ENCODE peak calls at places on chromosomes 5 and 9, in seven cellular contexts. Q, S, K, E, U, Y and H are unnamed samples. For H3K27me3, the result is how much of the 10 kb centered on the place peaks cover.

GRCh38 chr5:141608557-141608956 is 10.2 kb downstream of the DIAPH1 start:
- DNase-seq in Q (no peak), S (no peak), K (no peak), E (no peak), U (no peak), Y (no peak), H (no peak)

GRCh38 chr9:113756476-113757198 is 119.5 kb upstream of the ZNF618 start:
- DNase-seq in Q (no peak), S (no peak), K (no peak), E (no peak), U (no peak), Y (no peak), H (no peak)

GRCh38 chr5:164394686-164395187 is 889.3 kb downstream of the MAT2B start:
- DNase-seq in Q (no peak), S (no peak), K (no peak), E (no peak), U (no peak), Y (no peak), H (no peak)

GRCh38 chr9:1913931-1914330 is 101.2 kb upstream of the SMARCA2 start:
- DNase-seq in Q (no peak), S (no peak), K (no peak), E (no peak), U (no peak), Y (no peak), H (no peak)

GRCh38 chr9:107863406-107863805 is 373.8 kb upstream of the KLF4 start:
- DNase-seq in Q (no peak), S (no peak), K (no peak), E (no peak), U (no peak), Y (no peak), H (no peak)

GRCh38 chr5:158451983-158452710 is 593.2 kb upstream of the CLINT1 start:
- DNase-seq in Q (no peak), S (no peak), K (no peak), E (no peak), U (no peak), Y (peak), H (no peak)

GRCh38 chr5:179126506-179126991 is 66.4 kb downstream of the ZNF354C start:
- DNase-seq in Q (no peak), S (no peak), K (no peak), E (no peak), U (peak), Y (no peak), H (no peak)

GRCh38 chr5:86797677-86798076 is 179.9 kb downstream of the COX7C start:
- DNase-seq in Q (no peak), S (no peak), K (no peak), E (no peak), U (no peak), Y (no peak), H (no peak)

GRCh38 chr5:146342519-146342881 is 3.9 kb downstream of the POU4F3 start:
- DNase-seq in Q (no peak), S (no peak), K (no peak), E (no peak), U (no peak), Y (no peak), H (no peak)

GRCh38 chr5:134184155-134185135 is 7.7 kb upstream of the SKP1 start:
- DNase-seq in Q (no peak), S (peak), K (peak), E (peak), U (peak), Y (peak), H (peak)

GRCh38 chr5:42108468-42108867 is 183.4 kb downstream of the FBXO4 start:
- DNase-seq in Q (no peak), S (no peak), K (no peak), E (no peak), U (no peak), Y (no peak), H (no peak)

GRCh38 chr9:113572076-113572861 is 108.7 kb downstream of the RGS3 start:
- DNase-seq in Q (no peak), S (no peak), K (peak), E (no peak), U (peak), Y (no peak), H (no peak)

GRCh38 chr9:93119953-93120845 is 13.9 kb downstream of the NINJ1 start:
- DNase-seq in Q (peak), S (peak), K (peak), E (no peak), U (peak), Y (peak), H (peak)

GRCh38 chr5:34576849-34577248 is 79.3 kb upstream of the RAI14 start:
- DNase-seq in Q (no peak), S (no peak), K (no peak), E (no peak), U (no peak), Y (no peak), H (no peak)

GRCh38 chr5:180143656-180144364 is 65.2 kb downstream of the RASGEF1C start:
- DNase-seq in Q (no peak), S (no peak), K (no peak), E (no peak), U (no peak), Y (no peak), H (no peak)

GRCh38 chr9:134811673-134812668 is 68.6 kb upstream of the FCN2 start:
- DNase-seq in Q (no peak), S (no peak), K (no peak), E (peak), U (no peak), Y (no peak), H (no peak)

GRCh38 chr5:127564002-127564769 is 46.7 kb downstream of the PRRC1 start:
- DNase-seq in Q (no peak), S (peak), K (no peak), E (peak), U (no peak), Y (peak), H (no peak)

GRCh38 chr9:127987103-127987614 is 6.4 kb upstream of the EEIG1 start:
- DNase-seq in Q (no peak), S (no peak), K (no peak), E (no peak), U (no peak), Y (no peak), H (no peak)

GRCh38 chr5:30505014-30505886 is 688.2 kb upstream of the CDH6 start:
- DNase-seq in Q (no peak), S (no peak), K (no peak), E (no peak), U (no peak), Y (no peak), H (no peak)

GRCh38 chr5:179309751-179310320 is 35.4 kb downstream of the ADAMTS2 start:
- DNase-seq in Q (no peak), S (no peak), K (peak), E (no peak), U (no peak), Y (no peak), H (no peak)

GRCh38 chr5:10828241-10828640 is 67.2 kb upstream of the DAP start:
- DNase-seq in Q (no peak), S (no peak), K (no peak), E (no peak), U (no peak), Y (no peak), H (no peak)

GRCh38 chr5:52497133-52497693 is 290.5 kb upstream of the ITGA1 start:
- DNase-seq in Q (no peak), S (no peak), K (no peak), E (no peak), U (no peak), Y (no peak), H (no peak)

GRCh38 chr5:177303925-177304391 is 359 bp downstream of the PRELID1 start:
- DNase-seq in Q (no peak), S (no peak), K (no peak), E (no peak), U (no peak), Y (peak), H (no peak)

GRCh38 chr9:111728617-111729366 is 65.9 kb downstream of the SHOC1 start:
- DNase-seq in Q (no peak), S (no peak), K (no peak), E (no peak), U (no peak), Y (no peak), H (no peak)

GRCh38 chr5:140842798-140843733 is 2.1 kb downstream of the PCDHA8 start:
- DNase-seq in Q (no peak), S (no peak), K (no peak), E (no peak), U (no peak), Y (no peak), H (no peak)

GRCh38 chr5:116626945-116627679 is 52.5 kb upstream of the SEMA6A start:
- DNase-seq in Q (no peak), S (no peak), K (no peak), E (no peak), U (no peak), Y (no peak), H (no peak)

GRCh38 chr9:136901516-136902258 is 15.4 kb downstream of the TRAF2 start:
- DNase-seq in Q (no peak), S (peak), K (peak), E (no peak), U (no peak), Y (no peak), H (peak)

GRCh38 chr9:77879344-77880089 is 152.1 kb downstream of the GNAQ start:
- DNase-seq in Q (no peak), S (no peak), K (no peak), E (no peak), U (no peak), Y (no peak), H (no peak)

GRCh38 chr5:1488882-1489680 is 34.7 kb downstream of the LPCAT1 start:
- DNase-seq in Q (no peak), S (peak), K (no peak), E (no peak), U (no peak), Y (no peak), H (peak)

GRCh38 chr5:76372320-76373054 is 30.6 kb upstream of the IQGAP2 start:
- DNase-seq in Q (peak), S (no peak), K (no peak), E (no peak), U (no peak), Y (peak), H (no peak)

GRCh38 chr5:53397141-53397794 is 83.2 kb upstream of the FST start:
- DNase-seq in Q (no peak), S (no peak), K (no peak), E (no peak), U (no peak), Y (no peak), H (no peak)

GRCh38 chr5:38532165-38532669 is 24.2 kb downstream of the LIFR start:
- DNase-seq in Q (no peak), S (no peak), K (no peak), E (peak), U (no peak), Y (no peak), H (no peak)

GRCh38 chr5:11298877-11299276 is 537.8 kb upstream of the DAP start:
- DNase-seq in Q (no peak), S (no peak), K (no peak), E (no peak), U (no peak), Y (no peak), H (no peak)

GRCh38 chr5:137498301-137498735 is 808 bp downstream of the SPOCK1 start:
- DNase-seq in Q (no peak), S (no peak), K (peak), E (peak), U (no peak), Y (peak), H (peak)

GRCh38 chr5:174045470-174046025 is at the start of gene NSG2:
- DNase-seq in Q (peak), S (no peak), K (peak), E (peak), U (peak), Y (peak), H (peak)

GRCh38 chr5:132427285-132428146 is 58.0 kb downstream of the SLC22A5 start:
- DNase-seq in Q (no peak), S (peak), K (no peak), E (no peak), U (peak), Y (peak), H (peak)

DNA sequence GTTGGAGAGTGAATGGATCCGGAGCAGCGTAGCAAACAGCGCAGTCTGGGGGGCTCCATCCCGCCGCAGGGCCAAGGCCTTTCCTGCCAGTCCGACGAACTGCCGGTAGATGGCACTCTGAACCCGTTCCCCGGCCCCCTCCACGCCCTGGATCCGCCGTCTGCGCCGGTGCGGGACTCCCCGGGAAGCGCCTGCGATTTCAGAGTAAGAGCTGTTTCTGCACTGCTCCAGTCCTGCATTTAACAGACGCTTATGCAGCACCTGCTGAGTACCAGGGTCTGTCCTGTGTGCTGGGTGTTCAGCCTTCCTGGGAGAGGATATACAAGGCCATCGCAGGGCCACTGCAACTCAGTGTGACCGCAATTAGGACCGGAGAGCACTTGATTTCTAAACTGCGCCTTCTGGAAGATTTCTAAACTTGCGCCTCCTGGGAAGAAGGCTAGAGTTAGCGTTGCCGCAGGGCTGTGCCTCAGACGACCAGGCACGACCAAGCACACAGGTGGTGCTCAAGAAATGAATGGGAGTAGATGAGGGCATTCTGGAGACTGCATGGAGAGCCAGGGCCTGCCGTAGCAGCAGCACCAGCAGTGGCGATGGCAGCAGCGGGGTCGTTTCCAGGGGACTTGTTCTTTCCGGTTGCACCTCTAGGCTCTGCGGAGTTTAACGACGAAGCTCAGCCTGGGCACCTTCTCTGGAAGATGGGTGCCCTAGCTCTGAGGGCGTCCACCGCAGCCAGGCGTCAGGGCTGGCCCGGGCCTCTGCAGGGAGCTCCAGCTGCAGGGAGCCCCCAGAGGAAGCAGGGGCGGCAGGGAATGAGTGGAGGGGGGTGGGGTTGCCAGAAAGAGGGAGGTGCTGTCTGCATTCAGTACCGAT is 14.3 kb upstream of the TIFAB start:
- DNase-seq in Q (no peak), S (peak), K (peak), E (peak), U (peak), Y (peak), H (peak)
- H3K4me3 ChIP-seq in Q (no peak), S (peak), K (no peak), E (no peak), U (peak), Y (peak), H (no peak)

GRCh38 chr5:142769793-142770649 is at the start of gene ARHGAP26:
- DNase-seq in Q (peak), S (peak), K (peak), E (peak), U (peak), Y (peak), H (peak)

GRCh38 chr5:142767925-142768324 is 2.3 kb upstream of the ARHGAP26 start:
- DNase-seq in Q (no peak), S (no peak), K (no peak), E (no peak), U (no peak), Y (no peak), H (no peak)

GRCh38 chr5:142767178-142767577 is 3.0 kb upstream of the ARHGAP26 start:
- DNase-seq in Q (no peak), S (no peak), K (no peak), E (no peak), U (no peak), Y (no peak), H (no peak)

GRCh38 chr5:142770650-142771609 is 753 bp downstream of the ARHGAP26 start:
- DNase-seq in Q (peak), S (peak), K (peak), E (peak), U (peak), Y (peak), H (peak)

GRCh38 chr5:142769251-142769792 is 855 bp upstream of the ARHGAP26 start:
- DNase-seq in Q (no peak), S (no peak), K (no peak), E (peak), U (no peak), Y (peak), H (no peak)
- TF ChIP-seq CTCF in Q (no peak), S (no peak), K (no peak), E (no peak), U (no peak), Y (no peak), H (no peak)

DNA sequence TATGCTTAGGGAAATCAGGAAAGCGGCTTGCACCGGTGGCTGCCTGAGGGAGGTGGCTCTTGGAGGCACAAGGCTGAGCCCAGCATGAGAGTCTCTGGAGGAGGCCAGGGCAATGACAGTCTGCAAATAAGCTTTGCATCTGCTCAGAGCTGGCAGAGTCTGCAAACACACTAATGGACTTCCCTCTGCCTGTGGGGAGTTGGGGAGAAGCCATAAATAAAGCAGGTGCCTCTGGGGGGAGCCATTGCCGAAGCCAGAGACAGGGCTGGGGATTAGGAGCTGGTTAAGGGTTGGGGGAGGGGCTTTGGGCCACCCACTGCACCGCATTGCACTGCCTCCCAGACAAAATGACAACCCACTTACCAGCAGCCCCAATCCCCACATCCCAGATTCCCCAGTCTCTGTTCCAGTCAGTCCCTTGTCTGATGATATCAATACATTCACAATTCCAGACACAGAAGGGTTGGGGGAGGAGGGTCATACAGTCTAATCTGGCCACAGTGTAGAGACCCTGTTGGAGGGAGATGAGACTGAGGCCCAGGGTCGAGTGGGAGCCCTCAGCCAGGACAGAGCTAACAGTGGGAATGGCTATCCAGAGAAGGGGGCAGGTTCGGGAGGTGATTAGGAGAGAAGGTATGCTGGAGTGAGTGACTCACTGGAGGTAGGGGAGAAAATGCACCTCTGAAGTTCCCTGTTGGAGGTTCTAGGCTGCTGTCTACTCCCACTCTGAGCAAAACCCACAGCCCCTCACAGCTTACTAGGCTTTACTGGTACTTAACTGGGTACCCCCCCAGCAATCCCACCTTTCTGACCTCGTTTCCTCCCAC is 53.7 kb downstream of the PAX5 start:
- DNase-seq in Q (no peak), S (no peak), K (no peak), E (peak), U (no peak), Y (peak), H (no peak)
- H3K27me3 ChIP-seq in Q (under half), S (under half), K (under half), E (under half), U (under half), Y (under half), H (under half)

DNA sequence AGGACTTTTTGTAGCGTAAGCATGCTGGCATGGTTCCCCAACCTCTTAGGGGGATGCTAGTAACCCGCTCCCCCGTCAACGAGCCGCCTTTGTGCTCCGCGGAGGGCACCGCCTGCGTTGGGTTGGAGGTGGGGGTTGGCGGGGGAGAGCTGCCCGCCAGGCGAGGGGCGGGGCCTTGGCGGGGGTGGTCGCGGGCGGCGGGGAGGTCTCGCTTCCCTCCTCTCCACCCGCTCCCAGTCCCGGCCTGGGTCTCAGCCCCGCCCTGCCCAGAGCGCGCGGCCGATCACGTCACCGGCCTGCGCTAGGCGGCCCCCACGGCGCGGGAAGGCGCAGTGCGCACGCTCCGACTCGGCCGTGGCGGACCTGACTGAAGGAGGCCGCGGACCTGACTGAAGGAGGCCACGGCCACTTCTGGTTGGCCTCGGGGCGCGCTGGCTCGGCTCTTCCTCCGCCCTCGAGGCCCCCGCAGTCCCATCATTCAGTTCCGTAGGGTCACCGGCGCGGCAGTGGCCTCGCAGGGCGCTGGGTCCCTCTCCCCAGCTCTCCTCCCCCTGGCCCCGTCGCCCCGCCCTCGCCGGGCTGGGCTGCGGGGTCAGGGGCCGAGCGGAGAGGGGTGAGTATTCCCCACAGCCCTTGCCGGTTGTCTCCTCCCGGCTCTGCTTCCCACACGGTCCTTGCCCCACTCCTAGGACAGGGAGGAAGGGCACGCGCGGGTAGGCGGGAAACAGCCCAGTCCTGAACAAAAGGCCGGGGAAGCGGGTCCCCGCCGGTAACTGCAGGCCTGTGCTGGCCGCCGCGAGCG is at the start of gene ATG10:
- DNase-seq in Q (peak), S (peak), K (peak), E (peak), U (peak), Y (peak), H (peak)
- H3K4me3 ChIP-seq in Q (peak), S (peak), K (peak), E (peak), U (peak), Y (peak), H (peak)

DNA sequence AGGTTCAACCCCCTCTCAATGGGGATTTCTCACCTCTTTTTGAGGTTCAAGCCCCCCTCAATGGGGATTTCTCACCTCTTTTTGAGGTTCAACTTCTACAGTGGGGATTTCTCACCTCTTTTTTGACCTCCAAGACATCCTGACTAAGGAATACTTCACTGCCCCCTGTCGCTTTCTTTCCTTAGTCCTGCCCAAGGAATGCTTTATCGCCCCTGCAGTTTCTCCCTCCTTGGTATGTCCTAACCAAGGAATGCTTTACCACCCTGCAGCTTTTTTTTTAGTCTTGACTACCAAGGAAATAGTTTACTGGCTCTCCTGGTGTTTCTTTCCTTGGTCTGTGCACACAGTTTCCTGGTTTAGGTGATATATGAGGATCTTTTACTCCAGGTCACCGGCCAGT is 9.6 kb upstream of the IRGM start:
- DNase-seq in Q (no peak), S (no peak), K (no peak), E (no peak), U (no peak), Y (no peak), H (no peak)
- TF ChIP-seq CTCF in Q (no peak), S (no peak), K (no peak), E (no peak), U (no peak), Y (no peak), H (no peak)

GRCh38 chr9:36825179-36825578 is 208.9 kb downstream of the PAX5 start:
- DNase-seq in Q (no peak), S (no peak), K (no peak), E (no peak), U (no peak), Y (no peak), H (no peak)
- H3K27me3 ChIP-seq in Q (under half), S (under half), K (under half), E (under half), U (under half), Y (under half), H (under half)

GRCh38 chr9:19050637-19051591 is 1.7 kb downstream of the RRAGA start:
- DNase-seq in Q (no peak), S (no peak), K (no peak), E (no peak), U (no peak), Y (no peak), H (no peak)
- H3K4me3 ChIP-seq in Q (peak), S (peak), K (peak), E (peak), U (peak), Y (peak), H (peak)